ENCODE peak calls at places on chromosomes 1 and 21, in seven cellular contexts. One of them, this sample, is unnamed.
A peak's percentile ranks its signal among the peaks of the same experiment; 100 is the strongest.

GRCh38 chr1:58721247-58721820 is 21.5 kb upstream of the MYSM1 start:
- DNase-seq in stomach: no peak
- DNase-seq in activated gamma-delta T cell treated with anti-CD3 and anti-CD28 coated beads, Interleukin-2, amount 50 U/mL, for 16 hours: no peak
- DNase-seq in ACHN: no peak
- DNase-seq in activated T-cell treated with anti-CD3 and anti-CD28 coated beads, Interleukin-2, amount 50 U/mL, for 72 hours: no peak
- DNase-seq in stimulated activated CD4-positive, alpha-beta T cell treated with anti-CD3 and anti-CD28 coated beads, Interleukin-4, amount 100 ng/mL, for 48 hours: no peak
- DNase-seq in NCI-H1417: no peak
- DNase-seq in this sample: no peak

GRCh38 chr1:35559317-35559944 is 1.8 kb downstream of the NCDN start:
- DNase-seq in stomach: no peak
- DNase-seq in activated gamma-delta T cell treated with anti-CD3 and anti-CD28 coated beads, Interleukin-2, amount 50 U/mL, for 16 hours: no peak
- DNase-seq in ACHN: no peak
- DNase-seq in activated T-cell treated with anti-CD3 and anti-CD28 coated beads, Interleukin-2, amount 50 U/mL, for 72 hours: no peak
- DNase-seq in stimulated activated CD4-positive, alpha-beta T cell treated with anti-CD3 and anti-CD28 coated beads, Interleukin-4, amount 100 ng/mL, for 48 hours: no peak
- DNase-seq in NCI-H1417: no peak
- DNase-seq in this sample: no peak

GRCh38 chr1:203569490-203570318 is 56.9 kb upstream of the ATP2B4 start:
- DNase-seq in stomach: no peak
- DNase-seq in activated gamma-delta T cell treated with anti-CD3 and anti-CD28 coated beads, Interleukin-2, amount 50 U/mL, for 16 hours: no peak
- DNase-seq in ACHN: no peak
- DNase-seq in activated T-cell treated with anti-CD3 and anti-CD28 coated beads, Interleukin-2, amount 50 U/mL, for 72 hours: no peak
- DNase-seq in stimulated activated CD4-positive, alpha-beta T cell treated with anti-CD3 and anti-CD28 coated beads, Interleukin-4, amount 100 ng/mL, for 48 hours: no peak
- DNase-seq in NCI-H1417: no peak
- DNase-seq in this sample: no peak

GRCh38 chr1:18284750-18285532 is 177.3 kb downstream of the IGSF21 start:
- DNase-seq in stomach: no peak
- DNase-seq in activated gamma-delta T cell treated with anti-CD3 and anti-CD28 coated beads, Interleukin-2, amount 50 U/mL, for 16 hours: no peak
- DNase-seq in ACHN: no peak
- DNase-seq in activated T-cell treated with anti-CD3 and anti-CD28 coated beads, Interleukin-2, amount 50 U/mL, for 72 hours: no peak
- DNase-seq in stimulated activated CD4-positive, alpha-beta T cell treated with anti-CD3 and anti-CD28 coated beads, Interleukin-4, amount 100 ng/mL, for 48 hours: no peak
- DNase-seq in NCI-H1417: peak; percentile 52
- DNase-seq in this sample: no peak

GRCh38 chr1:220151454-220151853 is 57.5 kb downstream of the IARS2 start:
- DNase-seq in stomach: peak; percentile 34
- DNase-seq in activated gamma-delta T cell treated with anti-CD3 and anti-CD28 coated beads, Interleukin-2, amount 50 U/mL, for 16 hours: no peak
- DNase-seq in ACHN: no peak
- DNase-seq in activated T-cell treated with anti-CD3 and anti-CD28 coated beads, Interleukin-2, amount 50 U/mL, for 72 hours: no peak
- DNase-seq in stimulated activated CD4-positive, alpha-beta T cell treated with anti-CD3 and anti-CD28 coated beads, Interleukin-4, amount 100 ng/mL, for 48 hours: no peak
- DNase-seq in NCI-H1417: no peak
- DNase-seq in this sample: peak; percentile 36

GRCh38 chr1:155396874-155397476 is 76.3 kb downstream of the RUSC1 start:
- DNase-seq in stomach: peak; percentile 44
- DNase-seq in activated gamma-delta T cell treated with anti-CD3 and anti-CD28 coated beads, Interleukin-2, amount 50 U/mL, for 16 hours: no peak
- DNase-seq in ACHN: no peak
- DNase-seq in activated T-cell treated with anti-CD3 and anti-CD28 coated beads, Interleukin-2, amount 50 U/mL, for 72 hours: no peak
- DNase-seq in stimulated activated CD4-positive, alpha-beta T cell treated with anti-CD3 and anti-CD28 coated beads, Interleukin-4, amount 100 ng/mL, for 48 hours: no peak
- DNase-seq in NCI-H1417: peak; percentile 53
- DNase-seq in this sample: no peak

GRCh38 chr1:6185151-6185550 is 5.0 kb upstream of the CHD5 start:
- DNase-seq in stomach: no peak
- DNase-seq in activated gamma-delta T cell treated with anti-CD3 and anti-CD28 coated beads, Interleukin-2, amount 50 U/mL, for 16 hours: no peak
- DNase-seq in ACHN: peak; percentile 89
- DNase-seq in activated T-cell treated with anti-CD3 and anti-CD28 coated beads, Interleukin-2, amount 50 U/mL, for 72 hours: no peak
- DNase-seq in stimulated activated CD4-positive, alpha-beta T cell treated with anti-CD3 and anti-CD28 coated beads, Interleukin-4, amount 100 ng/mL, for 48 hours: no peak
- DNase-seq in NCI-H1417: no peak
- DNase-seq in this sample: no peak

GRCh38 chr1:201785291-201785690 is 43.7 kb upstream of the IPO9 start:
- DNase-seq in stomach: no peak
- DNase-seq in activated gamma-delta T cell treated with anti-CD3 and anti-CD28 coated beads, Interleukin-2, amount 50 U/mL, for 16 hours: no peak
- DNase-seq in ACHN: no peak
- DNase-seq in activated T-cell treated with anti-CD3 and anti-CD28 coated beads, Interleukin-2, amount 50 U/mL, for 72 hours: no peak
- DNase-seq in stimulated activated CD4-positive, alpha-beta T cell treated with anti-CD3 and anti-CD28 coated beads, Interleukin-4, amount 100 ng/mL, for 48 hours: no peak
- DNase-seq in NCI-H1417: no peak
- DNase-seq in this sample: no peak

GRCh38 chr1:90721210-90722194 is 4.4 kb upstream of the BARHL2 start:
- DNase-seq in stomach: peak; percentile 48
- DNase-seq in activated gamma-delta T cell treated with anti-CD3 and anti-CD28 coated beads, Interleukin-2, amount 50 U/mL, for 16 hours: no peak
- DNase-seq in ACHN: peak; percentile 49
- DNase-seq in activated T-cell treated with anti-CD3 and anti-CD28 coated beads, Interleukin-2, amount 50 U/mL, for 72 hours: peak; percentile 65
- DNase-seq in stimulated activated CD4-positive, alpha-beta T cell treated with anti-CD3 and anti-CD28 coated beads, Interleukin-4, amount 100 ng/mL, for 48 hours: no peak
- DNase-seq in NCI-H1417: peak; percentile 83
- DNase-seq in this sample: no peak

GRCh38 chr1:244458781-244459180 is 2.3 kb upstream of the CATSPERE start:
- DNase-seq in stomach: no peak
- DNase-seq in activated gamma-delta T cell treated with anti-CD3 and anti-CD28 coated beads, Interleukin-2, amount 50 U/mL, for 16 hours: no peak
- DNase-seq in ACHN: no peak
- DNase-seq in activated T-cell treated with anti-CD3 and anti-CD28 coated beads, Interleukin-2, amount 50 U/mL, for 72 hours: no peak
- DNase-seq in stimulated activated CD4-positive, alpha-beta T cell treated with anti-CD3 and anti-CD28 coated beads, Interleukin-4, amount 100 ng/mL, for 48 hours: no peak
- DNase-seq in NCI-H1417: no peak
- DNase-seq in this sample: no peak

GRCh38 chr1:170027760-170028159 is 46.7 kb downstream of the KIFAP3 start:
- DNase-seq in stomach: no peak
- DNase-seq in activated gamma-delta T cell treated with anti-CD3 and anti-CD28 coated beads, Interleukin-2, amount 50 U/mL, for 16 hours: no peak
- DNase-seq in ACHN: peak; percentile 35
- DNase-seq in activated T-cell treated with anti-CD3 and anti-CD28 coated beads, Interleukin-2, amount 50 U/mL, for 72 hours: no peak
- DNase-seq in stimulated activated CD4-positive, alpha-beta T cell treated with anti-CD3 and anti-CD28 coated beads, Interleukin-4, amount 100 ng/mL, for 48 hours: no peak
- DNase-seq in NCI-H1417: no peak
- DNase-seq in this sample: no peak

GRCh38 chr1:174090476-174090875 is 68.3 kb upstream of the RC3H1 start:
- DNase-seq in stomach: no peak
- DNase-seq in activated gamma-delta T cell treated with anti-CD3 and anti-CD28 coated beads, Interleukin-2, amount 50 U/mL, for 16 hours: no peak
- DNase-seq in ACHN: no peak
- DNase-seq in activated T-cell treated with anti-CD3 and anti-CD28 coated beads, Interleukin-2, amount 50 U/mL, for 72 hours: no peak
- DNase-seq in stimulated activated CD4-positive, alpha-beta T cell treated with anti-CD3 and anti-CD28 coated beads, Interleukin-4, amount 100 ng/mL, for 48 hours: no peak
- DNase-seq in NCI-H1417: no peak
- DNase-seq in this sample: no peak

GRCh38 chr1:9149837-9150581 is 21.1 kb upstream of the GPR157 start:
- DNase-seq in stomach: no peak
- DNase-seq in activated gamma-delta T cell treated with anti-CD3 and anti-CD28 coated beads, Interleukin-2, amount 50 U/mL, for 16 hours: no peak
- DNase-seq in ACHN: no peak
- DNase-seq in activated T-cell treated with anti-CD3 and anti-CD28 coated beads, Interleukin-2, amount 50 U/mL, for 72 hours: no peak
- DNase-seq in stimulated activated CD4-positive, alpha-beta T cell treated with anti-CD3 and anti-CD28 coated beads, Interleukin-4, amount 100 ng/mL, for 48 hours: no peak
- DNase-seq in NCI-H1417: no peak
- DNase-seq in this sample: no peak

GRCh38 chr1:101004061-101004460 is 21.5 kb downstream of the DPH5 start:
- DNase-seq in stomach: no peak
- DNase-seq in activated gamma-delta T cell treated with anti-CD3 and anti-CD28 coated beads, Interleukin-2, amount 50 U/mL, for 16 hours: no peak
- DNase-seq in ACHN: no peak
- DNase-seq in activated T-cell treated with anti-CD3 and anti-CD28 coated beads, Interleukin-2, amount 50 U/mL, for 72 hours: no peak
- DNase-seq in stimulated activated CD4-positive, alpha-beta T cell treated with anti-CD3 and anti-CD28 coated beads, Interleukin-4, amount 100 ng/mL, for 48 hours: no peak
- DNase-seq in NCI-H1417: no peak
- DNase-seq in this sample: no peak

GRCh38 chr1:3529099-3529729 is 74.7 kb downstream of the ARHGEF16 start:
- DNase-seq in stomach: peak; percentile 89
- DNase-seq in activated gamma-delta T cell treated with anti-CD3 and anti-CD28 coated beads, Interleukin-2, amount 50 U/mL, for 16 hours: no peak
- DNase-seq in ACHN: no peak
- DNase-seq in activated T-cell treated with anti-CD3 and anti-CD28 coated beads, Interleukin-2, amount 50 U/mL, for 72 hours: no peak
- DNase-seq in stimulated activated CD4-positive, alpha-beta T cell treated with anti-CD3 and anti-CD28 coated beads, Interleukin-4, amount 100 ng/mL, for 48 hours: no peak
- DNase-seq in NCI-H1417: no peak
- DNase-seq in this sample: peak; percentile 93

GRCh38 chr1:30845237-30845636 is 63.3 kb downstream of the SDC3 start:
- DNase-seq in stomach: no peak
- DNase-seq in activated gamma-delta T cell treated with anti-CD3 and anti-CD28 coated beads, Interleukin-2, amount 50 U/mL, for 16 hours: no peak
- DNase-seq in ACHN: no peak
- DNase-seq in activated T-cell treated with anti-CD3 and anti-CD28 coated beads, Interleukin-2, amount 50 U/mL, for 72 hours: no peak
- DNase-seq in stimulated activated CD4-positive, alpha-beta T cell treated with anti-CD3 and anti-CD28 coated beads, Interleukin-4, amount 100 ng/mL, for 48 hours: no peak
- DNase-seq in NCI-H1417: no peak
- DNase-seq in this sample: no peak

GRCh38 chr1:88662723-88663122 is 21.4 kb upstream of the PKN2 start:
- DNase-seq in stomach: no peak
- DNase-seq in activated gamma-delta T cell treated with anti-CD3 and anti-CD28 coated beads, Interleukin-2, amount 50 U/mL, for 16 hours: no peak
- DNase-seq in ACHN: no peak
- DNase-seq in activated T-cell treated with anti-CD3 and anti-CD28 coated beads, Interleukin-2, amount 50 U/mL, for 72 hours: no peak
- DNase-seq in stimulated activated CD4-positive, alpha-beta T cell treated with anti-CD3 and anti-CD28 coated beads, Interleukin-4, amount 100 ng/mL, for 48 hours: no peak
- DNase-seq in NCI-H1417: no peak
- DNase-seq in this sample: no peak

GRCh38 chr1:16717174-16718108 is 22.9 kb upstream of the RNU1-4 start:
- DNase-seq in stomach: peak; percentile 24
- DNase-seq in activated gamma-delta T cell treated with anti-CD3 and anti-CD28 coated beads, Interleukin-2, amount 50 U/mL, for 16 hours: no peak
- DNase-seq in ACHN: peak; percentile 41
- DNase-seq in activated T-cell treated with anti-CD3 and anti-CD28 coated beads, Interleukin-2, amount 50 U/mL, for 72 hours: no peak
- DNase-seq in stimulated activated CD4-positive, alpha-beta T cell treated with anti-CD3 and anti-CD28 coated beads, Interleukin-4, amount 100 ng/mL, for 48 hours: no peak
- DNase-seq in NCI-H1417: no peak
- DNase-seq in this sample: no peak

GRCh38 chr1:4696161-4696745 is 41.8 kb downstream of the AJAP1 start:
- DNase-seq in stomach: no peak
- DNase-seq in activated gamma-delta T cell treated with anti-CD3 and anti-CD28 coated beads, Interleukin-2, amount 50 U/mL, for 16 hours: no peak
- DNase-seq in ACHN: no peak
- DNase-seq in activated T-cell treated with anti-CD3 and anti-CD28 coated beads, Interleukin-2, amount 50 U/mL, for 72 hours: no peak
- DNase-seq in stimulated activated CD4-positive, alpha-beta T cell treated with anti-CD3 and anti-CD28 coated beads, Interleukin-4, amount 100 ng/mL, for 48 hours: no peak
- DNase-seq in NCI-H1417: no peak
- DNase-seq in this sample: no peak

GRCh38 chr1:158425020-158425419 is 1.0 kb downstream of the OR10K2 start:
- DNase-seq in stomach: no peak
- DNase-seq in activated gamma-delta T cell treated with anti-CD3 and anti-CD28 coated beads, Interleukin-2, amount 50 U/mL, for 16 hours: no peak
- DNase-seq in ACHN: no peak
- DNase-seq in activated T-cell treated with anti-CD3 and anti-CD28 coated beads, Interleukin-2, amount 50 U/mL, for 72 hours: no peak
- DNase-seq in stimulated activated CD4-positive, alpha-beta T cell treated with anti-CD3 and anti-CD28 coated beads, Interleukin-4, amount 100 ng/mL, for 48 hours: no peak
- DNase-seq in NCI-H1417: no peak
- DNase-seq in this sample: no peak

GRCh38 chr1:45787905-45788304 is 15.5 kb upstream of the MAST2 start:
- DNase-seq in stomach: no peak
- DNase-seq in activated gamma-delta T cell treated with anti-CD3 and anti-CD28 coated beads, Interleukin-2, amount 50 U/mL, for 16 hours: no peak
- DNase-seq in ACHN: no peak
- DNase-seq in activated T-cell treated with anti-CD3 and anti-CD28 coated beads, Interleukin-2, amount 50 U/mL, for 72 hours: no peak
- DNase-seq in stimulated activated CD4-positive, alpha-beta T cell treated with anti-CD3 and anti-CD28 coated beads, Interleukin-4, amount 100 ng/mL, for 48 hours: no peak
- DNase-seq in NCI-H1417: no peak
- DNase-seq in this sample: no peak

GRCh38 chr1:67626495-67627235 is 58.3 kb upstream of the GADD45A start:
- DNase-seq in stomach: no peak
- DNase-seq in activated gamma-delta T cell treated with anti-CD3 and anti-CD28 coated beads, Interleukin-2, amount 50 U/mL, for 16 hours: no peak
- DNase-seq in ACHN: no peak
- DNase-seq in activated T-cell treated with anti-CD3 and anti-CD28 coated beads, Interleukin-2, amount 50 U/mL, for 72 hours: no peak
- DNase-seq in stimulated activated CD4-positive, alpha-beta T cell treated with anti-CD3 and anti-CD28 coated beads, Interleukin-4, amount 100 ng/mL, for 48 hours: no peak
- DNase-seq in NCI-H1417: no peak
- DNase-seq in this sample: no peak

GRCh38 chr1:25137106-25137505 is 95.2 kb downstream of the SYF2 start:
- DNase-seq in stomach: no peak
- DNase-seq in activated gamma-delta T cell treated with anti-CD3 and anti-CD28 coated beads, Interleukin-2, amount 50 U/mL, for 16 hours: no peak
- DNase-seq in ACHN: no peak
- DNase-seq in activated T-cell treated with anti-CD3 and anti-CD28 coated beads, Interleukin-2, amount 50 U/mL, for 72 hours: no peak
- DNase-seq in stimulated activated CD4-positive, alpha-beta T cell treated with anti-CD3 and anti-CD28 coated beads, Interleukin-4, amount 100 ng/mL, for 48 hours: no peak
- DNase-seq in NCI-H1417: no peak
- DNase-seq in this sample: no peak

GRCh38 chr1:23470282-23471070 is 13.5 kb downstream of the ASAP3 start:
- DNase-seq in stomach: no peak
- DNase-seq in activated gamma-delta T cell treated with anti-CD3 and anti-CD28 coated beads, Interleukin-2, amount 50 U/mL, for 16 hours: no peak
- DNase-seq in ACHN: no peak
- DNase-seq in activated T-cell treated with anti-CD3 and anti-CD28 coated beads, Interleukin-2, amount 50 U/mL, for 72 hours: no peak
- DNase-seq in stimulated activated CD4-positive, alpha-beta T cell treated with anti-CD3 and anti-CD28 coated beads, Interleukin-4, amount 100 ng/mL, for 48 hours: no peak
- DNase-seq in NCI-H1417: no peak
- DNase-seq in this sample: peak; percentile 68

GRCh38 chr21:36388835-36389234 is 3.6 kb downstream of the CHAF1B start:
- DNase-seq in stomach: no peak
- DNase-seq in activated gamma-delta T cell treated with anti-CD3 and anti-CD28 coated beads, Interleukin-2, amount 50 U/mL, for 16 hours: no peak
- DNase-seq in ACHN: no peak
- DNase-seq in activated T-cell treated with anti-CD3 and anti-CD28 coated beads, Interleukin-2, amount 50 U/mL, for 72 hours: no peak
- DNase-seq in stimulated activated CD4-positive, alpha-beta T cell treated with anti-CD3 and anti-CD28 coated beads, Interleukin-4, amount 100 ng/mL, for 48 hours: no peak
- DNase-seq in NCI-H1417: no peak
- DNase-seq in this sample: no peak

GRCh38 chr1:7595338-7595737 is 175.8 kb upstream of the VAMP3 start:
- DNase-seq in stomach: no peak
- DNase-seq in activated gamma-delta T cell treated with anti-CD3 and anti-CD28 coated beads, Interleukin-2, amount 50 U/mL, for 16 hours: no peak
- DNase-seq in ACHN: no peak
- DNase-seq in activated T-cell treated with anti-CD3 and anti-CD28 coated beads, Interleukin-2, amount 50 U/mL, for 72 hours: no peak
- DNase-seq in stimulated activated CD4-positive, alpha-beta T cell treated with anti-CD3 and anti-CD28 coated beads, Interleukin-4, amount 100 ng/mL, for 48 hours: no peak
- DNase-seq in NCI-H1417: no peak
- DNase-seq in this sample: no peak

GRCh38 chr1:112893288-112894009 is 62.5 kb downstream of the SLC16A1 start:
- DNase-seq in stomach: no peak
- DNase-seq in activated gamma-delta T cell treated with anti-CD3 and anti-CD28 coated beads, Interleukin-2, amount 50 U/mL, for 16 hours: no peak
- DNase-seq in ACHN: no peak
- DNase-seq in activated T-cell treated with anti-CD3 and anti-CD28 coated beads, Interleukin-2, amount 50 U/mL, for 72 hours: no peak
- DNase-seq in stimulated activated CD4-positive, alpha-beta T cell treated with anti-CD3 and anti-CD28 coated beads, Interleukin-4, amount 100 ng/mL, for 48 hours: no peak
- DNase-seq in NCI-H1417: no peak
- DNase-seq in this sample: no peak

GRCh38 chr1:226954777-226955176 is 14.7 kb downstream of the COQ8A start:
- DNase-seq in stomach: no peak
- DNase-seq in activated gamma-delta T cell treated with anti-CD3 and anti-CD28 coated beads, Interleukin-2, amount 50 U/mL, for 16 hours: no peak
- DNase-seq in ACHN: no peak
- DNase-seq in activated T-cell treated with anti-CD3 and anti-CD28 coated beads, Interleukin-2, amount 50 U/mL, for 72 hours: no peak
- DNase-seq in stimulated activated CD4-positive, alpha-beta T cell treated with anti-CD3 and anti-CD28 coated beads, Interleukin-4, amount 100 ng/mL, for 48 hours: no peak
- DNase-seq in NCI-H1417: no peak
- DNase-seq in this sample: peak; percentile 16

GRCh38 chr1:10424034-10424433 is 6.2 kb upstream of the CENPS start:
- DNase-seq in stomach: no peak
- DNase-seq in activated gamma-delta T cell treated with anti-CD3 and anti-CD28 coated beads, Interleukin-2, amount 50 U/mL, for 16 hours: no peak
- DNase-seq in ACHN: no peak
- DNase-seq in activated T-cell treated with anti-CD3 and anti-CD28 coated beads, Interleukin-2, amount 50 U/mL, for 72 hours: no peak
- DNase-seq in stimulated activated CD4-positive, alpha-beta T cell treated with anti-CD3 and anti-CD28 coated beads, Interleukin-4, amount 100 ng/mL, for 48 hours: no peak
- DNase-seq in NCI-H1417: no peak
- DNase-seq in this sample: no peak

GRCh38 chr1:165947797-165948455 is 120.5 kb downstream of the UCK2 start:
- DNase-seq in stomach: no peak
- DNase-seq in activated gamma-delta T cell treated with anti-CD3 and anti-CD28 coated beads, Interleukin-2, amount 50 U/mL, for 16 hours: no peak
- DNase-seq in ACHN: no peak
- DNase-seq in activated T-cell treated with anti-CD3 and anti-CD28 coated beads, Interleukin-2, amount 50 U/mL, for 72 hours: no peak
- DNase-seq in stimulated activated CD4-positive, alpha-beta T cell treated with anti-CD3 and anti-CD28 coated beads, Interleukin-4, amount 100 ng/mL, for 48 hours: no peak
- DNase-seq in NCI-H1417: no peak
- DNase-seq in this sample: no peak

GRCh38 chr1:173269490-173270230 is 62.5 kb upstream of the TNFSF4 start:
- DNase-seq in stomach: no peak
- DNase-seq in activated gamma-delta T cell treated with anti-CD3 and anti-CD28 coated beads, Interleukin-2, amount 50 U/mL, for 16 hours: no peak
- DNase-seq in ACHN: no peak
- DNase-seq in activated T-cell treated with anti-CD3 and anti-CD28 coated beads, Interleukin-2, amount 50 U/mL, for 72 hours: no peak
- DNase-seq in stimulated activated CD4-positive, alpha-beta T cell treated with anti-CD3 and anti-CD28 coated beads, Interleukin-4, amount 100 ng/mL, for 48 hours: no peak
- DNase-seq in NCI-H1417: no peak
- DNase-seq in this sample: no peak

GRCh38 chr1:247287460-247287859 is 31.6 kb downstream of the VN1R5 start:
- DNase-seq in stomach: no peak
- DNase-seq in activated gamma-delta T cell treated with anti-CD3 and anti-CD28 coated beads, Interleukin-2, amount 50 U/mL, for 16 hours: no peak
- DNase-seq in ACHN: no peak
- DNase-seq in activated T-cell treated with anti-CD3 and anti-CD28 coated beads, Interleukin-2, amount 50 U/mL, for 72 hours: no peak
- DNase-seq in stimulated activated CD4-positive, alpha-beta T cell treated with anti-CD3 and anti-CD28 coated beads, Interleukin-4, amount 100 ng/mL, for 48 hours: no peak
- DNase-seq in NCI-H1417: no peak
- DNase-seq in this sample: no peak

This sample was measured in tibial artery.